ENCODE peak calls at places on chromosome 17, in nine cellular contexts. A is sigmoid colon; W is activated CD8-positive, alpha-beta T cell treated with anti-CD3 and anti-CD28 coated beads for 36 hours; T is esophagus muscularis mucosa; K is stimulated activated CD4-positive, alpha-beta T cell treated with anti-CD3 and anti-CD28 coated beads, Interleukin-15, amount 100 ng/mL, for 1 hour; Y is activated gamma-delta T cell treated with Interleukin-2 at 50 U/mL for 16 hours; D is HT1080; V is CD8-positive, alpha-beta memory T cell; C is heart right ventricle. Q is an unnamed sample.

GRCh38 chr17:57567278-57567677 is 177.8 kb downstream of the CCDC182 start:
- DNase-seq in T (no peak), C (peak; percentile 29), K (no peak), A (no peak), V (no peak), Y (no peak), W (no peak), D (no peak), Q (no peak)

GRCh38 chr17:65552214-65552613 is 9.2 kb downstream of the AXIN2 start:
- DNase-seq in D (no peak), V (no peak), W (no peak), C (no peak), K (no peak), T (no peak), A (no peak), Y (no peak), Q (no peak)

GRCh38 chr17:80981062-80981902 is 10.4 kb upstream of the CHMP6 start:
- DNase-seq in C (no peak), K (peak; percentile 42), V (peak; percentile 27), W (peak; percentile 35), T (no peak), Y (peak; percentile 34), D (no peak), A (no peak), Q (no peak)

GRCh38 chr17:4816826-4817225 is 9.9 kb downstream of the PLD2 start:
- DNase-seq in A (no peak), K (no peak), D (no peak), C (no peak), W (no peak), T (no peak), V (no peak), Y (no peak), Q (no peak)

GRCh38 chr17:63381101-63381729 is 64.9 kb downstream of the CYB561 start:
- DNase-seq in C (no peak), T (no peak), D (no peak), Y (no peak), W (no peak), A (no peak), K (no peak), V (no peak), Q (no peak)

GRCh38 chr17:35618628-35619027 is 31.5 kb downstream of the AP2B1 start:
- DNase-seq in Y (no peak), W (no peak), D (no peak), A (no peak), C (no peak), V (no peak), K (no peak), T (no peak), Q (no peak)

GRCh38 chr17:7348478-7349242 is 3.3 kb upstream of the KCTD11 start:
- DNase-seq in C (no peak), V (no peak), K (no peak), A (no peak), W (no peak), D (no peak), Y (no peak), T (no peak), Q (no peak)

GRCh38 chr17:16419929-16420271 is 4.5 kb downstream of the TRPV2 start:
- DNase-seq in C (no peak), V (peak; percentile 32), K (no peak), T (no peak), Y (peak; percentile 48), A (no peak), W (peak; percentile 71), D (peak; percentile 92), Q (peak; percentile 41)

GRCh38 chr17:80854220-80854619 is 137.4 kb upstream of the CHMP6 start:
- DNase-seq in K (no peak), C (no peak), Y (no peak), W (no peak), T (no peak), D (no peak), A (peak; percentile 26), V (no peak), Q (no peak)

GRCh38 chr17:50558581-50558954 is 1.9 kb upstream of the CACNA1G start:
- DNase-seq in W (no peak), Y (no peak), K (no peak), T (no peak), C (no peak), A (no peak), V (no peak), D (no peak), Q (no peak)

GRCh38 chr17:47872019-47872650 is 21.2 kb upstream of the SP6 start:
- DNase-seq in K (no peak), T (no peak), Y (no peak), A (no peak), C (no peak), W (no peak), D (no peak), V (no peak), Q (no peak)

GRCh38 chr17:22512997-22513538 is 820.7 kb downstream of the KCNJ18 start:
- DNase-seq in D (peak; percentile 17), K (no peak), A (no peak), V (no peak), T (peak; percentile 53), W (no peak), Y (no peak), C (no peak), Q (no peak)

GRCh38 chr17:38584350-38584925 is 21.3 kb downstream of the SRCIN1 start:
- DNase-seq in K (peak; percentile 46), A (peak; percentile 78), T (no peak), W (peak; percentile 69), V (peak; percentile 49), D (peak; percentile 40), C (no peak), Y (peak; percentile 54), Q (peak; percentile 75)

GRCh38 chr17:70327723-70328122 is 158.4 kb downstream of the KCNJ2 start:
- DNase-seq in A (no peak), Y (no peak), T (no peak), K (no peak), W (no peak), V (no peak), D (no peak), C (no peak), Q (no peak)

GRCh38 chr17:40318835-40319332 is 9.9 kb downstream of the RARA start:
- DNase-seq in A (peak; percentile 73), C (peak; percentile 20), D (no peak), V (no peak), T (no peak), W (peak; percentile 43), K (no peak), Y (no peak), Q (peak; percentile 29)

GRCh38 chr17:41650794-41651624 is 26.6 kb upstream of the KRT17 start:
- DNase-seq in A (no peak), V (no peak), C (no peak), T (no peak), Y (no peak), K (no peak), D (no peak), W (no peak), Q (no peak)

GRCh38 chr17:2853111-2853721 is 57.0 kb downstream of the RAP1GAP2 start:
- DNase-seq in C (peak; percentile 68), K (peak; percentile 20), A (peak; percentile 80), Y (peak; percentile 35), V (peak; percentile 20), D (no peak), W (peak; percentile 21), T (no peak), Q (peak; percentile 49)

GRCh38 chr17:55722016-55722706 is 503 bp downstream of the TMEM100 start:
- DNase-seq in D (no peak), W (no peak), K (no peak), A (no peak), C (no peak), V (no peak), T (no peak), Y (no peak), Q (no peak)

Q was measured in RKO.